ENCODE peak calls at places on chromosomes 12 and 14, in five cellular contexts. One of them, this sample, is unnamed.

GRCh38 chr14:37992489-37992888 is 215.2 kb upstream of the SSTR1 start:
- DNase-seq in T-helper 1 cell: no peak
- DNase-seq in progenitor cell of endocrine pancreas: no peak
- DNase-seq in Panc1: no peak
- DNase-seq in NAMALWA: no peak
- DNase-seq in this sample: no peak

GRCh38 chr12:102958830-102959176 is 1.3 kb downstream of the ASCL1 start:
- DNase-seq in Panc1: no peak
- DNase-seq in T-helper 1 cell: no peak
- DNase-seq in progenitor cell of endocrine pancreas: no peak
- DNase-seq in NAMALWA: no peak
- DNase-seq in this sample: no peak

GRCh38 chr12:100857971-100858370 is 63.4 kb downstream of the ANO4 start:
- DNase-seq in progenitor cell of endocrine pancreas: no peak
- DNase-seq in NAMALWA: no peak
- DNase-seq in T-helper 1 cell: no peak
- DNase-seq in Panc1: no peak
- DNase-seq in this sample: no peak

GRCh38 chr12:19967486-19967885 is 400.9 kb upstream of the PDE3A start:
- DNase-seq in NAMALWA: no peak
- DNase-seq in progenitor cell of endocrine pancreas: no peak
- DNase-seq in T-helper 1 cell: no peak
- DNase-seq in Panc1: no peak
- DNase-seq in this sample: no peak

GRCh38 chr12:64672925-64673409 is 62.7 kb downstream of the RASSF3 start:
- DNase-seq in T-helper 1 cell: peak
- DNase-seq in NAMALWA: peak
- DNase-seq in progenitor cell of endocrine pancreas: no peak
- DNase-seq in Panc1: no peak
- DNase-seq in this sample: no peak

GRCh38 chr12:5912437-5913334 is 32.4 kb downstream of the ANO2 start:
- DNase-seq in T-helper 1 cell: no peak
- DNase-seq in Panc1: no peak
- DNase-seq in NAMALWA: no peak
- DNase-seq in progenitor cell of endocrine pancreas: no peak
- DNase-seq in this sample: peak

GRCh38 chr14:23078692-23079116 is 16.2 kb downstream of the ACIN1 start:
- DNase-seq in T-helper 1 cell: no peak
- DNase-seq in progenitor cell of endocrine pancreas: no peak
- DNase-seq in Panc1: peak
- DNase-seq in NAMALWA: no peak
- DNase-seq in this sample: no peak

GRCh38 chr14:101408077-101408831 is 153.0 kb upstream of the DIO3 start:
- DNase-seq in NAMALWA: no peak
- DNase-seq in Panc1: no peak
- DNase-seq in T-helper 1 cell: no peak
- DNase-seq in progenitor cell of endocrine pancreas: no peak
- DNase-seq in this sample: no peak

GRCh38 chr12:106147956-106148355 is 9.2 kb upstream of the NUAK1 start:
- DNase-seq in Panc1: no peak
- DNase-seq in progenitor cell of endocrine pancreas: no peak
- DNase-seq in T-helper 1 cell: no peak
- DNase-seq in NAMALWA: no peak
- DNase-seq in this sample: no peak

GRCh38 chr14:20719777-20720176 is 25.9 kb upstream of the EDDM3A start:
- DNase-seq in NAMALWA: no peak
- DNase-seq in Panc1: no peak
- DNase-seq in T-helper 1 cell: no peak
- DNase-seq in progenitor cell of endocrine pancreas: no peak
- DNase-seq in this sample: no peak

GRCh38 chr12:109736552-109737108 is 23.0 kb downstream of the FAM222A start:
- DNase-seq in NAMALWA: peak
- DNase-seq in Panc1: no peak
- DNase-seq in T-helper 1 cell: no peak
- DNase-seq in progenitor cell of endocrine pancreas: peak
- DNase-seq in this sample: peak

GRCh38 chr12:12474931-12475485 is 87.7 kb downstream of the DUSP16 start:
- DNase-seq in Panc1: no peak
- DNase-seq in progenitor cell of endocrine pancreas: no peak
- DNase-seq in NAMALWA: no peak
- DNase-seq in T-helper 1 cell: peak
- DNase-seq in this sample: no peak